ENCODE peak calls at places on chromosomes 1 and 21, in four cellular contexts. F is K562, N is WTC11, J is HepG2. P is an unnamed sample.

GRCh38 chr1:46001087-46001785 is 131.2 kb downstream of the PIK3R3 start:
- DNase-seq in F (no peak), N (no peak), J (no peak), P (no peak)

GRCh38 chr1:167499657-167500056 is 18.7 kb downstream of the CD247 start:
- DNase-seq in F (no peak), N (no peak), J (no peak), P (no peak)

GRCh38 chr1:79633456-79633855 is 626.9 kb upstream of the ADGRL4 start:
- DNase-seq in F (no peak), N (no peak), J (no peak), P (no peak)

GRCh38 chr1:7783178-7783711 is 846 bp upstream of the PER3 start:
- DNase-seq in F (peak), N (peak), J (peak), P (no peak)

GRCh38 chr1:2180297-2181245 is 14.0 kb downstream of the FAAP20 start:
- DNase-seq in F (peak), N (no peak), J (no peak), P (no peak)

GRCh38 chr1:97630968-97631367 is 289.9 kb downstream of the DPYD start:
- DNase-seq in F (no peak), N (no peak), J (no peak), P (peak)

GRCh38 chr1:164320780-164321683 is 238.0 kb upstream of the PBX1 start:
- DNase-seq in F (no peak), N (peak), J (no peak), P (peak)

GRCh38 chr1:91404151-91405012 is at the start of gene HFM1:
- DNase-seq in F (peak), N (peak), J (peak), P (peak)

GRCh38 chr1:9344426-9345200 is 51.9 kb downstream of the SPSB1 start:
- DNase-seq in F (no peak), N (no peak), J (no peak), P (no peak)

DNA sequence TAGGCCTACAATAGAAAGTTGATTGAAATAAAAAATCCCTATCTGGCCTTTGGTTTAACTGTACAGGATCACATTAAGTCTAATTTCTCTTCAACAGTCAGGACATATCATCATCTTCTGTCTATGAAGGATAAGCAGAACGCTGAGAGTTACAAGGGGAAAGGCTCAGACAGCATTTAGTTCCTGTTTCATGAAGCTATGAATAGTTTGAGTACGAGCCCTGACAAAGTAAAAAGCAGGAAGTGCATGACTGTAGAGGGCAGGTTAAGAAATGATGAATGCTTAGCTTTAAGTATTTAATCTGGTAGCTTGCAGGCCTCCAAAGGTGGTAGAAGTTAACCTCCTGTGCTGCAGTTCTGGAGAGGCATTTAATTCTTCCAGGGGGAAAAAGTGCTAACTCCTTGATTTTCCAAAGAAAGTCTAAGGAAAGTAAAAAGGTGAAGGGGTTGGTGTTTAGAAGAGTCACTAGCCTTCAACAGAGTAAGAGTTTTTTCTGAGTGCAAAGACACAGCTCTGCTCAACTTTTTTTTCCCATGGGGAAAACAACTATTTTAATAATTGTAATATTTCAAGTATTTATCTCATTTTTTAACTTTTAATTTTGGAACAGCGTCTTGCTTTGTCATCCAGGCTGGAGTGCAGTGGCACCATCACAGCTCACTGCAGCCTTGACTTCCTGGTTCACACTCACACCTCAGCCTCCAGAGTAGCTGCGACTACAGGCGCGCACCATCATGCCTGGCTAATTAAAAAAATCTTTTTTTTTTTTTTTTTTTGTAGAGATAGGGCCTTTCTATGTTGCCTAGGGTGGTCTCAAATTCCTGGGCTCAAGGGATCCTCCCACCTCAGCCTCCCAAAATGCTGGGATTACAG is 202.8 kb downstream of the APP start:
- DNase-seq in F (no peak), N (no peak), J (no peak), P (no peak)
- TF ChIP-seq FOXJ3 in F (no peak), N (no peak), J (no peak), P (no peak)

GRCh38 chr1:55364216-55364615 is 149.1 kb upstream of the USP24 start:
- DNase-seq in F (no peak), N (no peak), J (no peak), P (no peak)
- TF ChIP-seq FOXJ3 in F (no peak), N (no peak), J (no peak), P (no peak)

GRCh38 chr1:21655259-21655658 is 13.9 kb downstream of the RAP1GAP start:
- DNase-seq in F (no peak), N (no peak), J (no peak), P (no peak)

GRCh38 chr1:21654209-21654608 is 14.9 kb downstream of the RAP1GAP start:
- DNase-seq in F (no peak), N (no peak), J (no peak), P (no peak)

GRCh38 chr1:21657456-21658190 is 11.5 kb downstream of the RAP1GAP start:
- DNase-seq in F (peak), N (no peak), J (no peak), P (no peak)

GRCh38 chr1:21653744-21654100 is 15.4 kb downstream of the RAP1GAP start:
- DNase-seq in F (no peak), N (no peak), J (no peak), P (no peak)

DNA sequence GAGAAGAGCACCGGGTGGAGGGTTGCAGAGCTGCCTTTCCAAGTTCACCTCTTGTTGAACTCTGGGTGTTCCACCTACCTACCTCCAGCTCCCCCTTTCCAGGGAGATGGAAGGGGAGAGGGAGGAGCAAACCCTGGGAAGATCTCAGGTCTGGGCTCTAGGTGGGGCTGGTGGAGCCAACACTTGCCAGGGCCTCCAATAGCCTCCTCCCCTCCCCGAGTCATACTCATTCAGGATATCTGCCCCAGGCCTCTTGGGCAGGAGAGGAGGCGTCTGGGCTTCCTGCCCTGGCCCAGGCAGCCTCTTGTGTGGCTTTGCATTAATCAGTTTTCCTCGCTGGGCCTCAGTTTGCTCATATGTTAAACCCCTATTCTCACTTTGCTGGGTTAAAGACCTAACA is 13.4 kb downstream of the RAP1GAP start:
- DNase-seq in F (peak), N (peak), J (peak), P (peak)
- TF ChIP-seq FOXJ3 in F (no peak), N (no peak), J (no peak), P (no peak)

DNA sequence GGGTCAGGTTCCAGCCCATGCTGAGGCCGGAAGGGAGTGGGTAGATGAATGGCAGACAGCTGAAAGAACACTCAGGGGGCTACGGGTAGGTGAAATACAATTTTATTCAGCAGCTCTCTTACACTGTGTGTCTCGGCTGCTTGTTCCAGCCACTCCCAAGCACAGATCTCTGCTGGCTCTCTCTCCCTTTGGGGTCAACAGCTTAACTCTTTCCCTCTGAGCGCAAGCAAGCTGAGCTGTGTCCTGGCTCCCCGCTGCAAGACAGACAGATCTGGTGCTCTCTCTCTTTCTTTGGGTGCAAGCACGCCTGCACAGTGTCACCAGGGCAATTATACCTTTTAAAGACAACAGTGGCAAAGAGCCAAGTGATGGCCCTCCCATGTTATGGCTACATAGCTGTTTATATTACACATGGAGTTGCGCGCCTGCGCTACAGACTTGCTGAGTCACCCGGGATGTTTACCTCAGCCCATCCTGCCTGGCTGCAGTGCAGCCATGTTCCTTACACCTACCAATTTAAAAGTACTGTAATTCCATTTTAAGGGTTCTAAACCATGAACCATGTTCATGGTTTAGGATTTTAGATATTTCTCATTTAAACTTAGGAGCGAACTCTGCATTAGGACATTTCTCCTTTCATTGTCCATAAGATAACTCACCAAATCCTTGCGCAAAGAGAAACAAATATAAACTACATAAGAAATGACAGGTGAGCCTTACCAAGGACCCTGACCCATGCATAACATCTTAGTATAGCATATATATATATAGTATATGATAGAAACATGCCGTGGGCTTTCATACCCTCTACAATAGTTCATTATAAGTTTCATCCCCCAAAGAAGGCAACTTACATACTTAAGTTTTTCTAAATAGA is 396.5 kb downstream of the SMYD3 start:
- DNase-seq in F (peak), N (no peak), J (no peak), P (peak)
- TF ChIP-seq FOXJ3 in F (peak), N (no peak), J (no peak), P (peak)

GRCh38 chr1:206693592-206693991 is 8.9 kb downstream of the MAPKAPK2 start:
- DNase-seq in F (no peak), N (no peak), J (no peak), P (no peak)
- TF ChIP-seq FOXJ3 in F (no peak), N (no peak), J (no peak), P (no peak)

GRCh38 chr1:153627797-153628626 is at the start of gene S100A1:
- DNase-seq in F (peak), N (no peak), J (peak), P (no peak)
- TF ChIP-seq FOXJ3 in F (no peak), N (no peak), J (no peak), P (no peak)

DNA sequence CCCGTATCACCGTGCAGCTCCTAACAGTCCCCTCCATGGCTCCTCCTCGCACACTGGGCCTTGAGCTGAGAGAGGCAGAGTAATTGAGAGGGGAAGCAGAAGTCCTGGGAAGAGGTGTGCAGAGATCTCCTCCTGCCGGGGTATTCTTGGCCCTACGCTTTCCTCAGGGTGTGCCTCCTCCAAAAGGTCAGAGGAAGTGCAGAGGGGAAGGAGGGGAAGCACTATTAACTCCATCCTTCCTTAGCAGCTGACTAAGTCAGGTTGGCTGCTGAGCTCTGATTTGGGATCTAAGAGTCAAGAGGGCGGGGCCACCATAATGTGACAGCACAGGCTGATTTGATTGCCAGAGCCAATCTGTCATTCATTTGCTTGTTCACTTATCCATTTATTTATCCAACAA is 12.3 kb downstream of the ATP2B4 start:
- DNase-seq in F (no peak), N (no peak), J (no peak), P (no peak)
- TF ChIP-seq FOXJ3 in F (no peak), N (no peak), J (no peak), P (no peak)

DNA sequence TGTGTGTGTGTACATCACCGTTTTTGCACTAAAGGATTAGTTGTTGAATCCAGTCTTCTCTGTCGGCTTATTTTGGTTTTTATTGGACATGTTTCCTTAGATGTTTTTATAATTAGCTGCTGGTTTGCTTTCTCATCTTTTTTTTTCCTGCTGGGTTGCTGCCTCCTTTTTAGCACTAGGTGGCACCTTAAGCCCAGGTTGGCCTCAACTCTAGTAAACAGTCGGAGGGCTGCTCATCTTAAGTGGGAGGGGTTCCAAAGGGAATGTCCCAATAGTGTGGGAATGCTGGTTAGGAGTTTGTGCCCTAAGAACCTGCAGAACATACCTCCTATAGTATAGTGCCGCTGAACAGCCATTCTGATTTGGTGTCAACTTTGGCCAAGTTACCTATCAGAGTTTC is 570.1 kb upstream of the CXADR start:
- DNase-seq in F (no peak), N (peak), J (peak), P (peak)
- TF ChIP-seq FOXJ3 in F (no peak), N (no peak), J (no peak), P (no peak)